ENCODE peak calls at places on chromosome 10, in ten cellular contexts. V is tibial artery, N is PC-9, G is HepG2, O is BE2C, H is uterus, P is foreskin fibroblast, U is left ventricle myocardium inferior, A is AG04449, C is MCF 10A. W is an unnamed sample.

GRCh38 chr10:87925570-87925969 is 62.1 kb downstream of the PTEN start:
- DNase-seq in U (no peak), H (no peak), G (no peak), P (peak), A (no peak), N (no peak), O (no peak), C (peak), V (no peak), W (no peak)

GRCh38 chr10:9209105-9209798 is 1154.8 kb downstream of the GATA3 start:
- DNase-seq in A (no peak), G (peak), H (peak), V (no peak), O (peak), N (peak), C (peak), U (peak), P (peak), W (peak)

GRCh38 chr10:14953452-14954000 is 370 bp downstream of the DCLRE1C start:
- DNase-seq in G (no peak), U (peak), H (no peak), O (no peak), A (no peak), V (no peak), C (no peak), P (peak), N (no peak), W (peak)

GRCh38 chr10:133199992-133200611 is 29.9 kb upstream of the UTF1 start:
- DNase-seq in N (no peak), G (no peak), A (no peak), C (no peak), P (no peak), H (no peak), O (no peak), V (no peak), U (no peak), W (no peak)

GRCh38 chr10:38118072-38118807 is 24.1 kb downstream of the ZNF37A start:
- DNase-seq in V (no peak), C (peak), A (no peak), H (no peak), P (no peak), G (no peak), U (no peak), N (no peak), O (no peak), W (no peak)

GRCh38 chr10:81546243-81546642 is 328.8 kb upstream of the NRG3 start:
- DNase-seq in C (no peak), V (no peak), O (no peak), N (no peak), H (no peak), A (no peak), P (no peak), G (no peak), U (no peak), W (no peak)

GRCh38 chr10:102668312-102669110 is 24.2 kb downstream of the TRIM8 start:
- DNase-seq in G (no peak), U (no peak), P (no peak), V (no peak), A (no peak), N (no peak), C (no peak), O (no peak), H (no peak), W (no peak)

GRCh38 chr10:70761727-70762350 is 23.3 kb downstream of the TBATA start:
- DNase-seq in U (no peak), H (no peak), V (peak), G (no peak), C (no peak), P (no peak), A (no peak), N (no peak), O (no peak), W (peak)

GRCh38 chr10:16992611-16993119 is 136.9 kb downstream of the CUBN start:
- DNase-seq in H (no peak), P (peak), A (no peak), U (no peak), V (no peak), G (no peak), O (no peak), C (no peak), N (no peak), W (no peak)

GRCh38 chr10:114605155-114605797 is 52.8 kb downstream of the ABLIM1 start:
- DNase-seq in N (no peak), P (peak), H (no peak), U (no peak), C (no peak), V (no peak), G (peak), A (no peak), O (no peak), W (no peak)

GRCh38 chr10:44382981-44383748 is 1.7 kb downstream of the CXCL12 start:
- DNase-seq in P (no peak), V (peak), A (no peak), U (no peak), N (no peak), C (no peak), O (no peak), G (no peak), H (peak), W (no peak)

GRCh38 chr10:105843786-105844560 is 1202.9 kb downstream of the SORCS3 start:
- DNase-seq in A (no peak), O (no peak), V (no peak), G (no peak), N (no peak), C (no peak), H (no peak), P (no peak), U (no peak), W (no peak)

GRCh38 chr10:119715628-119716505 is 10.0 kb upstream of the INPP5F start:
- DNase-seq in P (peak), O (no peak), C (no peak), N (no peak), H (no peak), V (no peak), U (no peak), G (peak), A (no peak), W (peak)

GRCh38 chr10:53256623-53257022 is 484.0 kb upstream of the MBL2 start:
- DNase-seq in N (peak), H (no peak), U (no peak), O (no peak), C (peak), V (no peak), G (peak), P (no peak), A (no peak), W (no peak)

GRCh38 chr10:100745882-100746412 is 565 bp downstream of the PAX2 start:
- DNase-seq in U (no peak), C (no peak), P (no peak), V (no peak), O (no peak), N (no peak), H (no peak), G (no peak), A (no peak), W (no peak)

GRCh38 chr10:46540412-46541016 is 15.9 kb downstream of the GPRIN2 start:
- DNase-seq in A (no peak), C (no peak), U (no peak), G (no peak), O (no peak), P (no peak), H (peak), V (peak), N (no peak), W (peak)

GRCh38 chr10:17673517-17674051 is 29.6 kb downstream of the STAM start:
- DNase-seq in G (peak), C (peak), O (no peak), U (no peak), H (no peak), P (peak), V (no peak), N (peak), A (peak), W (no peak)

GRCh38 chr10:69057951-69058297 is 30.0 kb upstream of the SRGN start:
- DNase-seq in A (no peak), U (no peak), P (peak), N (peak), O (no peak), V (no peak), C (no peak), G (no peak), H (no peak), W (no peak)

GRCh38 chr10:28367865-28368541 is 65.1 kb upstream of the MPP7 start:
- DNase-seq in H (no peak), N (no peak), C (no peak), O (no peak), P (peak), U (peak), V (no peak), G (no peak), A (no peak), W (no peak)

GRCh38 chr10:3757638-3758490 is 27.1 kb downstream of the KLF6 start:
- DNase-seq in N (peak), A (no peak), H (no peak), O (peak), U (no peak), V (no peak), C (peak), P (no peak), G (no peak), W (no peak)

GRCh38 chr10:63644398-63645142 is 123.4 kb downstream of the REEP3 start:
- DNase-seq in G (no peak), H (no peak), A (no peak), U (no peak), V (no peak), O (no peak), N (no peak), P (peak), C (no peak), W (no peak)

GRCh38 chr10:8050561-8051108 is 3.9 kb upstream of the GATA3 start:
- DNase-seq in C (no peak), N (peak), O (no peak), G (peak), A (no peak), H (no peak), V (peak), U (no peak), P (peak), W (peak)

GRCh38 chr10:44171765-44172164 is 213.1 kb downstream of the CXCL12 start:
- DNase-seq in U (no peak), O (no peak), A (no peak), C (no peak), P (no peak), G (no peak), H (no peak), V (no peak), N (no peak), W (no peak)

GRCh38 chr10:101273736-101274135 is 44.5 kb upstream of the LBX1 start:
- DNase-seq in N (no peak), H (no peak), V (no peak), O (no peak), A (no peak), C (no peak), U (no peak), P (no peak), G (no peak), W (no peak)

GRCh38 chr10:1552881-1553595 is 184.3 kb downstream of the ADARB2 start:
- DNase-seq in N (no peak), A (no peak), C (no peak), V (no peak), G (no peak), P (no peak), H (no peak), O (no peak), U (no peak), W (no peak)

GRCh38 chr10:103928784-103929183 is 10.8 kb upstream of the STN1 start:
- DNase-seq in H (no peak), N (no peak), V (no peak), A (no peak), G (no peak), C (no peak), P (no peak), U (no peak), O (no peak), W (no peak)

GRCh38 chr10:63726883-63727282 is 205.7 kb downstream of the REEP3 start:
- DNase-seq in V (no peak), O (no peak), P (no peak), C (no peak), A (no peak), H (no peak), U (no peak), G (no peak), N (no peak), W (no peak)

GRCh38 chr10:125340871-125341270 is 180.5 kb upstream of the CTBP2 start:
- DNase-seq in G (no peak), N (no peak), O (no peak), V (no peak), A (no peak), U (no peak), H (no peak), C (peak), P (peak), W (no peak)

DNA sequence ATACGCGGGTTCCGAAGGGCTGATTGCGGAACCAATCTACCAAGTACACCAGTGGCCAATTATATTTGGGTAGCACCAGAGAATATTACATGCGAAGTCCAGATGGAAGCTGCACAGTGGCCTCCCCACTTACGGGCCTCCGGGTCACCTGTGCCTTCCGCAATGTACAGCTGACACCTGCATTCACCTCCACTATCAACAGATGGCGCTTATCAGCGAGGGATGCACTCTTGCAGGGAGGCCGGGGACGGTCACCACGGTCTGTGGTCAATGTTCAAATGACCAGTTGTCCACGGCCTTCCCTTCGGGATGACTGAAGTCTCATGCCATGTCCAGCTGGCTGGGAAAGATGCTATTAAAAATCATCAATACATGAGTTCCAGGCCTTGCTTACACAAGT is 47.6 kb downstream of the SLIT1 start:
- DNase-seq in O (no peak), A (no peak), U (no peak), N (peak), V (peak), C (peak), G (peak), H (no peak), P (no peak), W (peak)
- TF ChIP-seq CTCF in O (peak), A (no peak), U (no peak), N (peak), V (no peak), C (no peak), G (peak), H (no peak), P (no peak), W (peak)

GRCh38 chr10:97179731-97180366 is 5.9 kb downstream of the SLIT1 start:
- DNase-seq in N (no peak), V (peak), A (no peak), G (peak), P (peak), H (no peak), O (peak), C (no peak), U (no peak), W (no peak)
- TF ChIP-seq CTCF in N (no peak), V (peak), A (peak), G (peak), P (no peak), H (no peak), O (peak), C (no peak), U (peak), W (no peak)

DNA sequence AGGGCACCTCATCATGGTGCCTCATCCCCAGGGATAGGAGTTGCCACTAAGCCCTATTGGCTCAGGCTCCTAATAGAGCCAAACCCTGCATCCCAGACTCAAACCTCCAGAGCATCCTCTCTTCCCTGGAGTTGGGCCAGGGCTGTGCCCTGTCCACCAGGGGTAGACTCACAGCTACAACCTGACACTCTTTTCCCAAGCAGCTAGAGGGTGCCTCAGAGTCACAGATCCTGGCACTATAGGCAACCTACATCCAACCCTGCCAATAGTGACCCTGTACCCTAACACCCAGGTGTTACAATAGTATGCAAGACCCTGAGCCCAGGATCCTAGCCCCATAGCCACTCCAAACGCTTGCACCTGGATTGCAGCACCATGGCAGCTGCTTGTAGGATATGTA is 64.0 kb upstream of the PLA2G12B start:
- DNase-seq in H (no peak), V (no peak), A (no peak), N (no peak), C (no peak), P (no peak), G (no peak), U (no peak), O (no peak), W (no peak)
- TF ChIP-seq CTCF in H (no peak), V (no peak), A (no peak), N (no peak), C (no peak), P (no peak), G (no peak), U (no peak), O (no peak), W (no peak)

DNA sequence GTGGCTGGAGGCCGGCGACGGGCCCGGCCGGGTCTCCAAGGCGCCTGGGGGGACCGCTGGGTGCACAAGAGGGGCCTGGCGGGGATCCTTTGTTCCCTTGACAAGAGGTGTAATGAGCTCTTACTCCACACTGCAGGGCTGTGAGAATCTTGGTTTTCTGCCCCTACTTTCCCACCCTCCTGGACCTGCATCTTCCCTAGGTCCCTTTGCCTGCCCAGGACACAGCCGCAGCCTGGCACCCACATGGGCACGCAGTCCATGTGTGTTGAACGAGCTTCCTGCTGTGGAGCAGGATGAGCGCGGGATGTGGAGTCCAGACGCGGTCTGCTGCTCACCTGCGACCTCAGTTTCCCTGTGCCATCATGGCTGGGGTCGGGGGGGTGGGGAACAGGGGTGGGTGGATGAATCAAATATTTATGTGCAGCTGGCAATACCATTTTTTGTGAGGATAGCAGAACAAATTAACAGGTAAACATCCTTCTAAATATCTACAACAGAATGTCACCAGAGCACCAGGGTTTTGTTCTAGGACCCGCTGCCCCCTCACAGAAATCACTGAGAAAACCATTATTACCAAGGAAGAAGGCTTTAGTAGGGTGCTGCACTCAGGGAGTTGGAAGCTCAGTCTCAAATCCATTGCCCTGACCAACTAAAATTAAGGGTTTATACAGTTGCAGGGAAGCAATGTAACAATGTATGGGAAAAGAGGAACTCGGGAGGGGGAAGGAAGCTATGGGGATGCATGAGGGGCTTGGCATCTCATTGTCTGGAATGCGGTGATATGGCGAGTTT is 474 bp upstream of the NSMCE4A start:
- DNase-seq in C (no peak), P (no peak), N (no peak), O (no peak), H (no peak), A (no peak), G (no peak), U (no peak), V (no peak), W (no peak)
- TF ChIP-seq CTCF in C (no peak), P (no peak), N (no peak), O (no peak), H (no peak), A (no peak), G (no peak), U (peak), V (peak), W (no peak)